ENCODE peak calls at places on chromosomes 6 and 20, in seven cellular contexts. A is AG10803; T is C1 segment of cervical spinal cord; H is MCF 10A; O is mesothelial cell of epicardium; M is naive thymus-derived CD4-positive, alpha-beta T cell; Y is NCI-H2081. X is an unnamed sample.

GRCh38 chr20:48679603-48680002 is 148.2 kb downstream of the PREX1 start:
- DNase-seq in A (no peak), T (no peak), H (peak), O (no peak), M (no peak), Y (no peak), X (no peak)

GRCh38 chr20:49132995-49133451 is 55.1 kb downstream of the STAU1 start:
- DNase-seq in A (peak), T (no peak), H (peak), O (no peak), M (peak), Y (peak), X (no peak)

GRCh38 chr20:57251344-57251743 is 15.1 kb downstream of the BMP7 start:
- DNase-seq in A (no peak), T (no peak), H (no peak), O (no peak), M (no peak), Y (no peak), X (no peak)

GRCh38 chr20:63166423-63167020 is 49.4 kb downstream of the YTHDF1 start:
- DNase-seq in A (no peak), T (no peak), H (no peak), O (no peak), M (no peak), Y (no peak), X (no peak)

GRCh38 chr6:157753291-157753690 is 69.8 kb upstream of the SNX9 start:
- DNase-seq in A (peak), T (no peak), H (peak), O (no peak), M (no peak), Y (no peak), X (no peak)

GRCh38 chr6:166775180-166775922 is 148.3 kb upstream of the RPS6KA2 start:
- DNase-seq in A (peak), T (no peak), H (peak), O (peak), M (peak), Y (peak), X (no peak)

GRCh38 chr6:71205336-71205956 is 83.2 kb upstream of the OGFRL1 start:
- DNase-seq in A (peak), T (no peak), H (peak), O (no peak), M (no peak), Y (no peak), X (no peak)

GRCh38 chr6:152746172-152746553 is 4.4 kb upstream of the VIP start:
- DNase-seq in A (peak), T (no peak), H (peak), O (no peak), M (no peak), Y (no peak), X (no peak)

GRCh38 chr6:30361661-30362060 is 16.7 kb downstream of the RPP21 start:
- DNase-seq in A (no peak), T (no peak), H (no peak), O (no peak), M (no peak), Y (no peak), X (no peak)

GRCh38 chr6:150336299-150336698 is 32.5 kb upstream of the IYD start:
- DNase-seq in A (peak), T (no peak), H (peak), O (no peak), M (no peak), Y (no peak), X (no peak)

GRCh38 chr20:11890331-11891080 is 27.2 kb upstream of the BTBD3 start:
- DNase-seq in A (peak), T (peak), H (peak), O (peak), M (peak), Y (peak), X (peak)

GRCh38 chr6:131572686-131573415 is at the start of gene ARG1:
- DNase-seq in A (no peak), T (no peak), H (no peak), O (no peak), M (no peak), Y (no peak), X (no peak)

GRCh38 chr6:32127409-32127716 is 683 bp downstream of the ATF6B start:
- DNase-seq in A (no peak), T (no peak), H (no peak), O (no peak), M (no peak), Y (no peak), X (no peak)

GRCh38 chr6:108658174-108658573 is 97.5 kb downstream of the FOXO3 start:
- DNase-seq in A (no peak), T (no peak), H (no peak), O (no peak), M (no peak), Y (no peak), X (no peak)

GRCh38 chr6:70162972-70163371 is 139.9 kb downstream of the COL9A1 start:
- DNase-seq in A (no peak), T (no peak), H (no peak), O (no peak), M (no peak), Y (no peak), X (no peak)

GRCh38 chr6:89432875-89433636 is at the start of gene ANKRD6:
- DNase-seq in A (peak), T (peak), H (peak), O (peak), M (peak), Y (peak), X (peak)

GRCh38 chr6:63415286-63415685 is 95.5 kb upstream of the LGSN start:
- DNase-seq in A (no peak), T (no peak), H (no peak), O (no peak), M (no peak), Y (no peak), X (no peak)

GRCh38 chr6:939526-940252 is 246.8 kb upstream of the EXOC2 start:
- DNase-seq in A (no peak), T (no peak), H (no peak), O (no peak), M (no peak), Y (no peak), X (no peak)

GRCh38 chr6:25596928-25597818 is 54.8 kb upstream of the SCGN start:
- DNase-seq in A (no peak), T (no peak), H (no peak), O (no peak), M (no peak), Y (no peak), X (no peak)

GRCh38 chr6:113347420-113347819 is 509.7 kb upstream of the MARCKS start:
- DNase-seq in A (no peak), T (no peak), H (no peak), O (no peak), M (no peak), Y (no peak), X (no peak)

GRCh38 chr6:74356385-74356784 is 660.4 kb downstream of the CD109 start:
- DNase-seq in A (peak), T (no peak), H (peak), O (no peak), M (no peak), Y (no peak), X (no peak)

GRCh38 chr20:32457476-32457986 is 99.4 kb downstream of the ASXL1 start:
- DNase-seq in A (peak), T (peak), H (no peak), O (peak), M (no peak), Y (peak), X (peak)

GRCh38 chr20:61436674-61437279 is 184.7 kb downstream of the CDH4 start:
- DNase-seq in A (peak), T (peak), H (peak), O (no peak), M (no peak), Y (no peak), X (peak)

GRCh38 chr6:71220466-71220865 is 68.1 kb upstream of the OGFRL1 start:
- DNase-seq in A (no peak), T (no peak), H (no peak), O (no peak), M (no peak), Y (no peak), X (no peak)

GRCh38 chr20:4490045-4490444 is 231.7 kb upstream of the PRND start:
- DNase-seq in A (no peak), T (no peak), H (no peak), O (no peak), M (no peak), Y (no peak), X (no peak)

GRCh38 chr6:27503436-27504030 is 30.6 kb upstream of the ZNF184 start:
- DNase-seq in A (peak), T (peak), H (peak), O (peak), M (peak), Y (peak), X (peak)

GRCh38 chr20:32474967-32475819 is 109.9 kb downstream of the NOL4L start:
- DNase-seq in A (peak), T (peak), H (peak), O (peak), M (no peak), Y (no peak), X (no peak)

GRCh38 chr20:5674176-5674660 is 76.0 kb upstream of the SHLD1 start:
- DNase-seq in A (no peak), T (no peak), H (peak), O (no peak), M (no peak), Y (no peak), X (no peak)

GRCh38 chr6:120354452-120355098 is 979.7 kb downstream of the TBC1D32 start:
- DNase-seq in A (no peak), T (no peak), H (no peak), O (no peak), M (no peak), Y (no peak), X (no peak)

GRCh38 chr6:56663344-56663743 is 20.7 kb upstream of the DST start:
- DNase-seq in A (no peak), T (no peak), H (peak), O (no peak), M (no peak), Y (peak), X (no peak)

GRCh38 chr20:44279228-44279627 is 31.8 kb downstream of the FITM2 start:
- DNase-seq in A (peak), T (no peak), H (peak), O (no peak), M (no peak), Y (no peak), X (no peak)

GRCh38 chr6:37540390-37540789 is 40.7 kb upstream of the CCDC167 start:
- DNase-seq in A (no peak), T (no peak), H (no peak), O (no peak), M (no peak), Y (no peak), X (no peak)

GRCh38 chr6:56595490-56596122 is 47.1 kb downstream of the DST start:
- DNase-seq in A (peak), T (no peak), H (peak), O (no peak), M (peak), Y (peak), X (no peak)

GRCh38 chr20:20231528-20232298 is 136.2 kb upstream of the INSM1 start:
- DNase-seq in A (no peak), T (no peak), H (no peak), O (no peak), M (no peak), Y (no peak), X (no peak)

GRCh38 chr20:58389968-58390658 is 1.1 kb downstream of the VAPB start:
- DNase-seq in A (no peak), T (no peak), H (no peak), O (no peak), M (no peak), Y (no peak), X (no peak)

X was measured in hypothalamus.